ENCODE peak calls at places on chromosome 3, in eight cellular contexts. N is T-helper 1 cell; W is cardiac muscle cell; I is effector memory CD4-positive, alpha-beta T cell; B is left ventricle myocardium inferior; K is DMS153; Q is RCC 7860; R is T47D. T is an unnamed sample.

GRCh38 chr3:56962922-56963321 is 97.5 kb upstream of the SPATA12 start:
- DNase-seq in W (no peak), R (no peak), B (no peak), K (no peak), N (no peak), Q (no peak), I (no peak), T (no peak)

GRCh38 chr3:28575748-28576589 is 227.3 kb upstream of the AZI2 start:
- DNase-seq in N (no peak), W (peak), I (no peak), B (peak), R (peak), K (no peak), Q (no peak), T (no peak)

GRCh38 chr3:112376996-112377395 is 44.0 kb downstream of the CD200 start:
- DNase-seq in N (no peak), I (no peak), W (peak), Q (peak), K (no peak), B (no peak), R (no peak), T (no peak)

GRCh38 chr3:71551286-71551919 is 32.1 kb downstream of the FOXP1 start:
- DNase-seq in K (no peak), B (no peak), R (no peak), N (no peak), I (no peak), W (peak), Q (peak), T (no peak)

GRCh38 chr3:106566277-106566676 is 697.5 kb upstream of the CBLB start:
- DNase-seq in R (peak), Q (no peak), I (no peak), W (no peak), B (no peak), K (no peak), N (no peak), T (no peak)

GRCh38 chr3:177579419-177579818 is 382.1 kb upstream of the TBL1XR1 start:
- DNase-seq in Q (no peak), W (no peak), B (no peak), K (no peak), R (no peak), N (no peak), I (no peak), T (no peak)

GRCh38 chr3:56667973-56668579 is 15.0 kb downstream of the TASOR start:
- DNase-seq in Q (no peak), N (no peak), W (no peak), B (no peak), K (no peak), I (no peak), R (no peak), T (no peak)

GRCh38 chr3:179558742-179559364 is 3.9 kb upstream of the ACTL6A start:
- DNase-seq in N (no peak), I (peak), B (peak), Q (peak), W (peak), K (peak), R (peak), T (peak)

GRCh38 chr3:197035577-197035976 is 6.0 kb upstream of the MELTF start:
- DNase-seq in W (no peak), N (no peak), Q (no peak), R (no peak), K (no peak), I (no peak), B (no peak), T (no peak)

GRCh38 chr3:144463916-144464315 is 492.3 kb downstream of the DIPK2A start:
- DNase-seq in N (no peak), K (no peak), I (no peak), R (no peak), B (no peak), W (no peak), Q (no peak), T (no peak)

GRCh38 chr3:128585974-128586373 is 64.6 kb downstream of the RPN1 start:
- DNase-seq in K (no peak), W (no peak), R (no peak), B (no peak), N (no peak), Q (no peak), I (no peak), T (no peak)

GRCh38 chr3:156728267-156728985 is 54.0 kb downstream of the TIPARP start:
- DNase-seq in R (peak), B (no peak), K (peak), I (no peak), W (no peak), N (no peak), Q (no peak), T (no peak)

GRCh38 chr3:11118181-11118682 is 36.1 kb upstream of the HRH1 start:
- DNase-seq in Q (peak), W (peak), B (no peak), R (no peak), N (no peak), K (no peak), I (no peak), T (no peak)

GRCh38 chr3:56928379-56929068 is 126.8 kb upstream of the ARHGEF3 start:
- DNase-seq in K (no peak), B (no peak), Q (peak), N (no peak), R (no peak), W (peak), I (no peak), T (no peak)

GRCh38 chr3:65314265-65314664 is 626.5 kb upstream of the ADAMTS9 start:
- DNase-seq in W (no peak), I (no peak), K (no peak), N (no peak), R (no peak), Q (no peak), B (no peak), T (no peak)

GRCh38 chr3:56048333-56048732 is 419.9 kb downstream of the ERC2 start:
- DNase-seq in Q (no peak), R (peak), N (no peak), B (no peak), W (no peak), K (no peak), I (no peak), T (no peak)

GRCh38 chr3:66603161-66603611 is 102.4 kb upstream of the LRIG1 start:
- DNase-seq in B (no peak), I (no peak), K (peak), W (no peak), R (no peak), N (no peak), Q (no peak), T (no peak)

GRCh38 chr3:129597087-129597791 is 9.2 kb downstream of the PLXND1 start:
- DNase-seq in W (peak), R (no peak), Q (no peak), N (no peak), B (peak), K (peak), I (no peak), T (no peak)

GRCh38 chr3:150000631-150001030 is 29.9 kb upstream of the PFN2 start:
- DNase-seq in K (no peak), I (no peak), N (no peak), R (no peak), Q (no peak), W (no peak), B (no peak), T (no peak)

GRCh38 chr3:144200004-144200403 is 228.4 kb downstream of the DIPK2A start:
- DNase-seq in W (no peak), R (no peak), N (no peak), K (no peak), I (no peak), Q (no peak), B (no peak), T (no peak)

GRCh38 chr3:104460477-104461406 is 906.0 kb upstream of the ALCAM start:
- DNase-seq in I (no peak), K (no peak), N (no peak), Q (no peak), W (peak), R (peak), B (no peak), T (no peak)

GRCh38 chr3:177615015-177615414 is 417.7 kb upstream of the TBL1XR1 start:
- DNase-seq in W (peak), R (peak), B (peak), Q (peak), I (no peak), K (peak), N (no peak), T (no peak)